ENCODE peak calls at places on chromosome 5, in five cellular contexts. T, A, Y, D and P are unnamed samples.

GRCh38 chr5:125372694-125373621 is 626.5 kb upstream of the ZNF608 start:
- DNase-seq in A (peak), D (peak), T (no peak), Y (no peak), P (peak)

GRCh38 chr5:88889165-88890069 is 6.4 kb upstream of the MEF2C start:
- DNase-seq in A (no peak), D (peak), T (peak), Y (peak), P (peak)

GRCh38 chr5:8557728-8558127 is 688.8 kb downstream of the MTRR start:
- DNase-seq in Y (no peak), A (no peak), T (no peak), D (no peak), P (no peak)

GRCh38 chr5:129853588-129853987 is 50.7 kb upstream of the CHSY3 start:
- DNase-seq in D (no peak), A (no peak), Y (no peak), T (no peak), P (no peak)

GRCh38 chr5:134430001-134430569 is 18.4 kb upstream of the CDKN2AIPNL start:
- DNase-seq in A (no peak), D (no peak), Y (no peak), T (no peak), P (no peak)

GRCh38 chr5:1557114-1557873 is 33.5 kb upstream of the LPCAT1 start:
- DNase-seq in A (no peak), D (no peak), T (no peak), Y (no peak), P (no peak)

GRCh38 chr5:32406650-32407049 is 37.9 kb downstream of the ZFR start:
- DNase-seq in D (no peak), A (no peak), Y (no peak), T (no peak), P (no peak)

GRCh38 chr5:159010611-159011497 is 88.9 kb downstream of the EBF1 start:
- DNase-seq in T (peak), Y (no peak), A (no peak), D (no peak), P (peak)

GRCh38 chr5:31663519-31663918 is 24.6 kb downstream of the PDZD2 start:
- DNase-seq in T (no peak), A (peak), D (no peak), Y (no peak), P (no peak)

GRCh38 chr5:177241768-177242167 is 61.8 kb downstream of the RAB24 start:
- DNase-seq in D (no peak), Y (no peak), T (no peak), A (peak), P (no peak)

GRCh38 chr5:139884144-139884543 is 88.5 kb downstream of the PSD2 start:
- DNase-seq in D (peak), A (no peak), T (no peak), Y (no peak), P (no peak)

GRCh38 chr5:9401786-9402472 is 143.9 kb downstream of the SEMA5A start:
- DNase-seq in A (no peak), T (no peak), Y (no peak), D (no peak), P (no peak)

GRCh38 chr5:142808778-142809606 is 38.8 kb downstream of the ARHGAP26 start:
- DNase-seq in T (no peak), A (no peak), D (no peak), Y (no peak), P (no peak)

GRCh38 chr5:94793113-94793815 is 174.8 kb downstream of the SLF1 start:
- DNase-seq in Y (no peak), D (no peak), A (peak), T (peak), P (peak)

GRCh38 chr5:88952344-88952743 is 69.4 kb upstream of the MEF2C start:
- DNase-seq in T (no peak), A (no peak), Y (no peak), D (no peak), P (peak)

GRCh38 chr5:109041319-109041718 is 293.6 kb downstream of the FER start:
- DNase-seq in T (peak), Y (no peak), D (no peak), A (no peak), P (no peak)

GRCh38 chr5:111694183-111694582 is 62.8 kb downstream of the NREP start:
- DNase-seq in T (no peak), A (peak), D (no peak), Y (no peak), P (no peak)

GRCh38 chr5:139058121-139058520 is 140.0 kb downstream of the SIL1 start:
- DNase-seq in T (no peak), A (no peak), Y (no peak), D (no peak), P (no peak)

GRCh38 chr5:2507611-2508010 is 243.9 kb downstream of the IRX2 start:
- DNase-seq in Y (no peak), T (no peak), A (no peak), D (no peak), P (no peak)

GRCh38 chr5:127838661-127839060 is 135.5 kb downstream of the CCDC192 start:
- DNase-seq in A (peak), D (no peak), Y (no peak), T (no peak), P (no peak)

GRCh38 chr5:119411291-119411934 is 40.9 kb upstream of the HSD17B4 start:
- DNase-seq in T (no peak), Y (no peak), A (peak), D (no peak), P (peak)

GRCh38 chr5:99807346-99807745 is 727.8 kb upstream of the FAM174A start:
- DNase-seq in D (no peak), Y (no peak), A (no peak), T (no peak), P (no peak)

GRCh38 chr5:90740244-90740799 is 181.7 kb downstream of the ADGRV1 start:
- DNase-seq in D (no peak), T (no peak), A (no peak), Y (no peak), P (no peak)

GRCh38 chr5:64594601-64595518 is 89.0 kb downstream of the RGS7BP start:
- DNase-seq in A (no peak), Y (no peak), T (no peak), D (peak), P (peak)

GRCh38 chr5:154393850-154394249 is 51.9 kb upstream of the SAP30L start:
- DNase-seq in D (no peak), A (no peak), Y (no peak), T (no peak), P (no peak)

GRCh38 chr5:153672347-153673090 is 182.0 kb downstream of the GRIA1 start:
- DNase-seq in A (peak), T (no peak), D (no peak), Y (no peak), P (peak)

GRCh38 chr5:505946-506555 is 18.2 kb downstream of the SLC9A3 start:
- DNase-seq in A (no peak), Y (no peak), T (no peak), D (no peak), P (no peak)

GRCh38 chr5:84729326-84729725 is 344.6 kb upstream of the EDIL3 start:
- DNase-seq in D (peak), Y (no peak), A (peak), T (no peak), P (no peak)

GRCh38 chr5:103519550-103519949 is 43.0 kb downstream of the NUDT12 start:
- DNase-seq in Y (no peak), T (peak), A (peak), D (no peak), P (no peak)

GRCh38 chr5:128539038-128539429 is 989 bp upstream of the FBN2 start:
- DNase-seq in D (no peak), T (peak), A (no peak), Y (no peak), P (no peak)